ENCODE peak calls at places on chromosomes 11 and 22, in four cellular contexts. One of them, this sample, is unnamed.

GRCh38 chr11:115453158-115453557 is 51.1 kb downstream of the CADM1 start:
- DNase-seq in psoas muscle: no peak
- DNase-seq in colonic mucosa: no peak
- DNase-seq in iPS DF 6.9: no peak
- DNase-seq in this sample: no peak

GRCh38 chr11:77130763-77131513 is 2.9 kb downstream of the MYO7A start:
- DNase-seq in psoas muscle: peak; percentile 54
- DNase-seq in colonic mucosa: no peak
- DNase-seq in iPS DF 6.9: no peak
- DNase-seq in this sample: no peak

GRCh38 chr22:37230673-37231405 is 13.2 kb downstream of the RAC2 start:
- DNase-seq in psoas muscle: no peak
- DNase-seq in colonic mucosa: no peak
- DNase-seq in iPS DF 6.9: no peak
- DNase-seq in this sample: peak; percentile 62

GRCh38 chr22:22902247-22902962 is 14.8 kb downstream of the IGLL5 start:
- DNase-seq in psoas muscle: no peak
- DNase-seq in colonic mucosa: no peak
- DNase-seq in iPS DF 6.9: no peak
- DNase-seq in this sample: no peak

GRCh38 chr11:102279641-102280170 is 37.6 kb upstream of the BIRC3 start:
- DNase-seq in psoas muscle: no peak
- DNase-seq in colonic mucosa: peak; percentile 72
- DNase-seq in iPS DF 6.9: no peak
- DNase-seq in this sample: no peak

GRCh38 chr11:27350503-27350902 is 12.5 kb downstream of the CCDC34 start:
- DNase-seq in psoas muscle: no peak
- DNase-seq in colonic mucosa: no peak
- DNase-seq in iPS DF 6.9: no peak
- DNase-seq in this sample: no peak

GRCh38 chr22:38077595-38077994 is 6.4 kb downstream of the SLC16A8 start:
- DNase-seq in psoas muscle: no peak
- DNase-seq in colonic mucosa: no peak
- DNase-seq in iPS DF 6.9: no peak
- DNase-seq in this sample: peak; percentile 67

GRCh38 chr11:15157181-15157580 is 42.5 kb downstream of the INSC start:
- DNase-seq in psoas muscle: no peak
- DNase-seq in colonic mucosa: no peak
- DNase-seq in iPS DF 6.9: no peak
- DNase-seq in this sample: no peak

GRCh38 chr22:45480717-45481116 is 22.0 kb upstream of the FBLN1 start:
- DNase-seq in psoas muscle: no peak
- DNase-seq in colonic mucosa: no peak
- DNase-seq in iPS DF 6.9: no peak
- DNase-seq in this sample: no peak

GRCh38 chr22:28582806-28583205 is 96.8 kb downstream of the TTC28 start:
- DNase-seq in psoas muscle: no peak
- DNase-seq in colonic mucosa: no peak
- DNase-seq in iPS DF 6.9: no peak
- DNase-seq in this sample: no peak

GRCh38 chr22:24184057-24184798 is 2.9 kb downstream of the SUSD2 start:
- DNase-seq in psoas muscle: no peak
- DNase-seq in colonic mucosa: no peak
- DNase-seq in iPS DF 6.9: no peak
- DNase-seq in this sample: no peak

GRCh38 chr11:128886401-128887119 is 4.6 kb upstream of the KCNJ5 start:
- DNase-seq in psoas muscle: no peak
- DNase-seq in colonic mucosa: peak; percentile 32
- DNase-seq in iPS DF 6.9: no peak
- DNase-seq in this sample: peak; percentile 31

GRCh38 chr11:28835317-28835716 is 727.1 kb downstream of the METTL15 start:
- DNase-seq in psoas muscle: no peak
- DNase-seq in colonic mucosa: no peak
- DNase-seq in iPS DF 6.9: no peak
- DNase-seq in this sample: no peak
- H3K4me1 ChIP-seq in psoas muscle: no peaks in the 10 kb centered on the region
- H3K4me1 ChIP-seq in colonic mucosa: no peaks in the 10 kb centered on the region
- H3K4me1 ChIP-seq in iPS DF 6.9: peaks cover 3% of the 10 kb centered on the region
- H3K4me1 ChIP-seq in this sample: no peaks in the 10 kb centered on the region

DNA sequence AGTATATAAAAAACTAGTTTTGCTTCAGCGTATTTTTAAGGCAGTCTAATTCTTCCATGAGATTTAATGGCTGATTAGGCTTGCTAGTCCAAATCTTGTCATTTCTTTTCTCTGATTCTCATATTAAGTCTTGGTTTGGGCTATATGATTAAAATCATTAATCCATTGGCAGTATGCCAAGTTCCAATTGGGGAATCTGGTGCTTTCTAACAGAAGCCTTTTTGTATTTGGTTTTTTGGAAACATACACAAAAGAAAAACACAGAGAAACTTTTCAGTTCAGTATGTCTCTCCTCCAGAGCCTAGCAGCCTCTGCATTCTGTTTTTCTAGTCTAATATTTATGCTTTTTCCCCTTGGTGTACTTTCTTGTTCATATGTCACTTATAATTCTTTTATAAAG is 37.9 kb downstream of the SWAP70 start:
- DNase-seq in psoas muscle: no peak
- DNase-seq in colonic mucosa: no peak
- DNase-seq in iPS DF 6.9: no peak
- DNase-seq in this sample: no peak
- H3K4me1 ChIP-seq in psoas muscle: peaks cover 9% of the 10 kb centered on the region
- H3K4me1 ChIP-seq in colonic mucosa: peaks cover 11% of the 10 kb centered on the region
- H3K4me1 ChIP-seq in iPS DF 6.9: no peaks in the 10 kb centered on the region
- H3K4me1 ChIP-seq in this sample: peaks cover 31% of the 10 kb centered on the region

DNA sequence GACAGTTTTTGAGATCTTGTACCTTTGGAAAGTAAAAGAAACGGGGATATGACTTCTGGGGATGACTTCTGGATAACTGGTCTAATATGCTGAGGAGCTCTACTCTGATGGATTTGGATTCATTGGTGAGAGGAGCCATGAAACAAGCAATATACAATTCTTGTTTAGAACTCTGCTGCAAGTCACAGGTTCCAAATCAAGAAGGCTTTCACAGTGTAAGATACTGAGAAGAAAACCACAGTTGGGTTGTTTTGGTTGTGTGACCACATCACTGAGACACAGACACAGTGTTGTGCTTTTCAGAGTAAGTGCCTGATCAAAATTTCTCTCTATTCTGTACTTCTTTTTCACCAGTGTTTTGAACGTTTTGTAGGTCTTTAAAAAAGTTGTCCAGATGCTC is 13.1 kb upstream of the UCP2 start:
- DNase-seq in psoas muscle: no peak
- DNase-seq in colonic mucosa: no peak
- DNase-seq in iPS DF 6.9: no peak
- DNase-seq in this sample: no peak
- H3K4me1 ChIP-seq in psoas muscle: no peaks in the 10 kb centered on the region
- H3K4me1 ChIP-seq in colonic mucosa: no peaks in the 10 kb centered on the region
- H3K4me1 ChIP-seq in iPS DF 6.9: peaks cover 2% of the 10 kb centered on the region
- H3K4me1 ChIP-seq in this sample: peaks cover 4% of the 10 kb centered on the region

GRCh38 chr22:49824936-49825335 is 2.7 kb downstream of the BRD1 start:
- DNase-seq in psoas muscle: no peak
- DNase-seq in colonic mucosa: no peak
- DNase-seq in iPS DF 6.9: no peak
- DNase-seq in this sample: no peak

GRCh38 chr22:49823289-49824045 is 4.2 kb downstream of the BRD1 start:
- DNase-seq in psoas muscle: no peak
- DNase-seq in colonic mucosa: no peak
- DNase-seq in iPS DF 6.9: no peak
- DNase-seq in this sample: no peak

GRCh38 chr22:49817359-49817758 is 10.3 kb downstream of the BRD1 start:
- DNase-seq in psoas muscle: no peak
- DNase-seq in colonic mucosa: no peak
- DNase-seq in iPS DF 6.9: no peak
- DNase-seq in this sample: no peak

GRCh38 chr22:49824185-49824925 is 3.3 kb downstream of the BRD1 start:
- DNase-seq in psoas muscle: no peak
- DNase-seq in colonic mucosa: no peak
- DNase-seq in iPS DF 6.9: no peak
- DNase-seq in this sample: no peak

GRCh38 chr22:49820984-49821383 is 6.7 kb downstream of the BRD1 start:
- DNase-seq in psoas muscle: no peak
- DNase-seq in colonic mucosa: no peak
- DNase-seq in iPS DF 6.9: no peak
- DNase-seq in this sample: no peak
- H3K4me1 ChIP-seq in psoas muscle: peaks cover 34% of the 10 kb centered on the region
- H3K4me1 ChIP-seq in colonic mucosa: peaks cover 12% of the 10 kb centered on the region
- H3K4me1 ChIP-seq in iPS DF 6.9: peaks cover 2% of the 10 kb centered on the region
- H3K4me1 ChIP-seq in this sample: peaks cover 14% of the 10 kb centered on the region